ENCODE peak calls at places on chromosome 7, in seven cellular contexts. L, O, Z, A, J, V and K are unnamed samples.

GRCh38 chr7:31937982-31938381 is 132.2 kb downstream of the PDE1C start:
- DNase-seq in O (no peak), Z (no peak), J (no peak), L (no peak), V (no peak), A (no peak), K (no peak)

GRCh38 chr7:78232806-78233205 is 434.2 kb downstream of the PHTF2 start:
- DNase-seq in A (peak), L (no peak), Z (no peak), J (no peak), V (no peak), O (no peak), K (no peak)

GRCh38 chr7:152602962-152603361 is 73.0 kb downstream of the XRCC2 start:
- DNase-seq in V (no peak), J (no peak), L (no peak), Z (no peak), O (no peak), A (no peak), K (peak)

GRCh38 chr7:66697451-66698438 is 42.8 kb upstream of the RABGEF1 start:
- DNase-seq in O (peak), J (no peak), L (no peak), Z (peak), A (peak), V (peak), K (peak)

GRCh38 chr7:4010923-4011656 is 671.0 kb upstream of the FOXK1 start:
- DNase-seq in V (no peak), L (no peak), A (no peak), J (no peak), O (no peak), Z (no peak), K (no peak)

GRCh38 chr7:79361214-79361613 is 92.3 kb downstream of the MAGI2 start:
- DNase-seq in L (no peak), Z (no peak), O (peak), J (no peak), V (peak), A (no peak), K (no peak)

GRCh38 chr7:90660100-90660499 is 64.0 kb downstream of the CDK14 start:
- DNase-seq in J (no peak), V (no peak), A (no peak), L (no peak), O (no peak), Z (no peak), K (no peak)

GRCh38 chr7:98643232-98643985 is 26.3 kb downstream of the NPTX2 start:
- DNase-seq in O (no peak), V (no peak), L (no peak), J (no peak), Z (no peak), A (no peak), K (no peak)

GRCh38 chr7:6430271-6430940 is 17.3 kb downstream of the DAGLB start:
- DNase-seq in O (no peak), Z (peak), V (no peak), A (no peak), L (no peak), J (no peak), K (peak)

GRCh38 chr7:116528008-116528789 is 3.4 kb downstream of the CAV1 start:
- DNase-seq in L (peak), Z (peak), A (peak), J (peak), O (peak), V (peak), K (peak)

GRCh38 chr7:119515214-119515613 is 757.8 kb upstream of the KCND2 start:
- DNase-seq in Z (no peak), V (no peak), A (no peak), O (no peak), J (no peak), L (no peak), K (no peak)

GRCh38 chr7:92810242-92810611 is 26.1 kb downstream of the CDK6 start:
- DNase-seq in V (no peak), Z (no peak), L (no peak), J (no peak), A (no peak), O (no peak), K (no peak)

GRCh38 chr7:134593530-134594392 is 44.9 kb downstream of the AKR1B15 start:
- DNase-seq in Z (peak), L (peak), V (peak), A (peak), J (peak), O (peak), K (no peak)

GRCh38 chr7:50953820-50954219 is 171.1 kb upstream of the GRB10 start:
- DNase-seq in O (peak), J (no peak), V (peak), L (no peak), Z (peak), A (no peak), K (peak)

GRCh38 chr7:143887078-143887477 is 14.9 kb downstream of the TCAF1 start:
- DNase-seq in V (no peak), O (no peak), Z (no peak), J (no peak), L (no peak), A (no peak), K (no peak)

GRCh38 chr7:100803398-100804161 is 23.7 kb downstream of the EPHB4 start:
- DNase-seq in Z (peak), O (peak), A (peak), V (peak), L (peak), J (peak), K (peak)

GRCh38 chr7:114554781-114555537 is 140.3 kb downstream of the FOXP2 start:
- DNase-seq in O (peak), L (peak), J (no peak), A (peak), V (peak), Z (peak), K (no peak)

GRCh38 chr7:135512135-135512887 is 2.4 kb upstream of the CNOT4 start:
- DNase-seq in A (peak), J (peak), V (peak), L (no peak), O (peak), Z (peak), K (no peak)

GRCh38 chr7:107778283-107778682 is 24.7 kb downstream of the SLC26A3 start:
- DNase-seq in J (no peak), O (no peak), A (no peak), V (no peak), L (no peak), Z (no peak), K (no peak)

GRCh38 chr7:12629816-12630614 is 57.4 kb upstream of the ARL4A start:
- DNase-seq in V (no peak), Z (no peak), L (no peak), O (no peak), A (no peak), J (no peak), K (no peak)

GRCh38 chr7:140674356-140674800 is 1.6 kb downstream of the ADCK2 start:
- DNase-seq in A (no peak), Z (no peak), J (no peak), O (no peak), V (no peak), L (no peak), K (no peak)

GRCh38 chr7:54985405-54986360 is 33.1 kb upstream of the EGFR start:
- DNase-seq in V (peak), J (peak), A (peak), L (no peak), Z (peak), O (peak), K (peak)